ENCODE peak calls at places on chromosomes 4 and X, in ten cellular contexts. X is H9, C is ovary, L is A673, R is cardiac muscle cell, E is tibial nerve, Z is mucosa of descending colon, V is sigmoid colon, Q is upper lobe of left lung, P is neural progenitor cell. Y is an unnamed sample. For H3K9me3, the result is how much of the 10 kb centered on the place peaks cover.

GRCh38 chr4:78484574-78484973 is 67.0 kb upstream of the ANXA3 start:
- DNase-seq in X (no peak), C (no peak), L (no peak), R (no peak), E (no peak), Z (no peak), V (no peak), Q (no peak), P (no peak), Y (no peak)

GRCh38 chr4:144819591-144819990 is 173.6 kb downstream of the HHIP start:
- DNase-seq in X (no peak), C (no peak), L (no peak), R (no peak), E (no peak), Z (no peak), V (no peak), Q (no peak), P (no peak), Y (no peak)

GRCh38 chr4:85686398-85686797 is 211.4 kb downstream of the ARHGAP24 start:
- DNase-seq in X (no peak), C (no peak), L (peak), R (no peak), E (no peak), Z (no peak), V (no peak), Q (no peak), P (no peak), Y (no peak)

GRCh38 chr4:6362896-6363295 is 93.2 kb downstream of the WFS1 start:
- DNase-seq in X (peak), C (no peak), L (peak), R (peak), E (no peak), Z (peak), V (no peak), Q (no peak), P (peak), Y (no peak)

GRCh38 chrX:72492499-72492898 is 80.1 kb downstream of the HDAC8 start:
- DNase-seq in X (no peak), C (no peak), L (no peak), R (no peak), E (no peak), Z (no peak), V (no peak), Q (no peak), P (no peak), Y (no peak)

GRCh38 chr4:25330905-25331816 is 18.6 kb downstream of the ZCCHC4 start:
- DNase-seq in X (no peak), C (no peak), L (no peak), R (no peak), E (no peak), Z (no peak), V (no peak), Q (no peak), P (no peak), Y (no peak)

GRCh38 chr4:177473991-177474390 is 31.8 kb upstream of the AGA start:
- DNase-seq in X (no peak), C (no peak), L (no peak), R (no peak), E (no peak), Z (no peak), V (no peak), Q (no peak), P (no peak), Y (no peak)

GRCh38 chr4:169311643-169312365 is 41.0 kb upstream of the SH3RF1 start:
- DNase-seq in X (peak), C (peak), L (peak), R (peak), E (no peak), Z (peak), V (no peak), Q (no peak), P (peak), Y (no peak)

GRCh38 chrX:17813277-17813676 is 47.8 kb downstream of the RAI2 start:
- DNase-seq in X (no peak), C (no peak), L (no peak), R (no peak), E (no peak), Z (peak), V (no peak), Q (no peak), P (no peak), Y (no peak)

GRCh38 chr4:25925486-25926201 is 11.6 kb downstream of the SMIM20 start:
- DNase-seq in X (peak), C (no peak), L (peak), R (peak), E (peak), Z (peak), V (no peak), Q (peak), P (peak), Y (no peak)

GRCh38 chrX:154136627-154137161 is 7.3 kb upstream of the OPN1LW start:
- DNase-seq in X (peak), C (peak), L (peak), R (peak), E (peak), Z (peak), V (peak), Q (peak), P (peak), Y (peak)

GRCh38 chr4:98929341-98930267 is 671 bp upstream of the EIF4E start:
- DNase-seq in X (no peak), C (peak), L (no peak), R (no peak), E (no peak), Z (peak), V (peak), Q (peak), P (no peak), Y (peak)

GRCh38 chrX:109840585-109840984 is 107.5 kb upstream of the ACSL4 start:
- DNase-seq in X (no peak), C (peak), L (peak), R (no peak), E (no peak), Z (peak), V (peak), Q (peak), P (no peak), Y (no peak)

GRCh38 chrX:151009582-151009981 is 26.4 kb downstream of the HMGB3 start:
- DNase-seq in X (no peak), C (no peak), L (no peak), R (no peak), E (no peak), Z (peak), V (no peak), Q (no peak), P (no peak), Y (no peak)

GRCh38 chr4:142435599-142436235 is 410.4 kb downstream of the INPP4B start:
- DNase-seq in X (peak), C (no peak), L (no peak), R (peak), E (no peak), Z (peak), V (no peak), Q (no peak), P (peak), Y (no peak)

GRCh38 chr4:123869517-123870282 is 473.1 kb downstream of the SPRY1 start:
- DNase-seq in X (no peak), C (peak), L (no peak), R (no peak), E (no peak), Z (no peak), V (peak), Q (no peak), P (no peak), Y (no peak)

GRCh38 chr4:107379054-107379869 is 340.8 kb downstream of the PAPSS1 start:
- DNase-seq in X (no peak), C (no peak), L (peak), R (peak), E (no peak), Z (no peak), V (no peak), Q (no peak), P (no peak), Y (no peak)

GRCh38 chrX:145002776-145003175 is 244.5 kb upstream of the SPANXN1 start:
- DNase-seq in X (no peak), C (no peak), L (no peak), R (no peak), E (no peak), Z (no peak), V (no peak), Q (no peak), P (no peak), Y (no peak)

GRCh38 chr4:6892190-6892908 is 17.3 kb upstream of the TBC1D14 start:
- DNase-seq in X (peak), C (no peak), L (no peak), R (peak), E (peak), Z (peak), V (peak), Q (peak), P (peak), Y (no peak)

GRCh38 chr4:185587444-185588161 is 52.3 kb upstream of the PDLIM3 start:
- DNase-seq in X (peak), C (no peak), L (no peak), R (peak), E (no peak), Z (peak), V (no peak), Q (no peak), P (peak), Y (peak)

GRCh38 chr4:16544251-16544721 is 318.0 kb upstream of the TAPT1 start:
- DNase-seq in X (no peak), C (peak), L (no peak), R (no peak), E (no peak), Z (peak), V (peak), Q (peak), P (no peak), Y (no peak)

GRCh38 chr4:112038861-112039260 is 106.4 kb upstream of the FAM241A start:
- DNase-seq in X (no peak), C (no peak), L (no peak), R (no peak), E (no peak), Z (no peak), V (no peak), Q (no peak), P (no peak), Y (no peak)

GRCh38 chr4:174222266-174222872 is 61.1 kb downstream of the FBXO8 start:
- DNase-seq in X (no peak), C (no peak), L (peak), R (peak), E (no peak), Z (no peak), V (no peak), Q (no peak), P (peak), Y (no peak)

GRCh38 chrX:49111846-49112245 is 11.7 kb downstream of the GPKOW start:
- DNase-seq in X (no peak), C (no peak), L (no peak), R (no peak), E (no peak), Z (no peak), V (no peak), Q (no peak), P (no peak), Y (no peak)

GRCh38 chrX:94758130-94758529 is 1084.1 kb downstream of the FAM133A start:
- DNase-seq in X (no peak), C (no peak), L (no peak), R (peak), E (no peak), Z (no peak), V (no peak), Q (peak), P (no peak), Y (no peak)

GRCh38 chr4:177718514-177718913 is 276.3 kb upstream of the AGA start:
- DNase-seq in X (no peak), C (no peak), L (no peak), R (no peak), E (no peak), Z (no peak), V (no peak), Q (no peak), P (no peak), Y (no peak)

GRCh38 chrX:24838624-24839023 is 144.9 kb downstream of the POLA1 start:
- DNase-seq in X (no peak), C (no peak), L (peak), R (peak), E (no peak), Z (peak), V (no peak), Q (no peak), P (peak), Y (no peak)

GRCh38 chr4:150006197-150006596 is 72.0 kb upstream of the DCLK2 start:
- DNase-seq in X (no peak), C (no peak), L (peak), R (no peak), E (no peak), Z (no peak), V (no peak), Q (no peak), P (no peak), Y (no peak)

DNA sequence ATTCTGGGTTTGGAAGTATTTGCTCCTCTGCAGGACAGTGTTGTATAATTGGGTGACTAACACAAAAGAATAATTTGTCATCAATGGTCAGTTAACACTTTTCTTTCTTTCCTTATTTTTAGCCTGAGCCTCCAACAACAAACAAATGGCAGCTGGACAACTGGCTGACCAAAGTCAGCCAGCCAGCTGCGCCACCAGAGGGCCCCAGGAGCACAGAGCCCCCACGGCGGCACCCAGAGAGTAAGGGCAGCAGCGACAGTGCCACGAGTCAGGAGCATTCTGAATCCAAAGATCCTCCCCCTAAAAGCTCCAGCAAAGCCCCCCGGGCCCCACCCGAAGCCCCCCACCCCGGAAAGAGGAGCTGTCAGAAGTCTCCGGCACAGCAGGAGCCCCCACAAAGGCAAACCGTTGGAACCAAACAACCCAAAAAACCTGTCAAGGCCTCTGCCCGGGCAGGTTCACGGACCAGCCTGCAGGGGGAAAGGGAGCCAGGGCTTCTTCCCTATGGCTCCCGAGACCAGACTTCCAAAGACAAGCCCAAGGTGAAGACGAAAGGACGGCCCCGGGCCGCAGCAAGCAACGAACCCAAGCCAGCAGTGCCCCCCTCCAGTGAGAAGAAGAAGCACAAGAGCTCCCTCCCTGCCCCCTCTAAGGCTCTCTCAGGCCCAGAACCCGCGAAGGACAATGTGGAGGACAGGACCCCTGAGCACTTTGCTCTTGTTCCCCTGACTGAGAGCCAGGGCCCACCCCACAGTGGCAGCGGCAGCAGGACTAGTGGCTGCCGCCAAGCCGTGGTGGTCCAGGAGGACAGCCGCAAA is 106.0 kb downstream of the KLHL8 start:
- DNase-seq in X (peak), C (no peak), L (no peak), R (no peak), E (no peak), Z (no peak), V (no peak), Q (no peak), P (peak), Y (no peak)
- TF ChIP-seq CTCF in X (peak), C (no peak), L (no peak), R (peak), E (no peak), Z (no peak), V (no peak), Q (no peak), P (peak), Y (no peak)

DNA sequence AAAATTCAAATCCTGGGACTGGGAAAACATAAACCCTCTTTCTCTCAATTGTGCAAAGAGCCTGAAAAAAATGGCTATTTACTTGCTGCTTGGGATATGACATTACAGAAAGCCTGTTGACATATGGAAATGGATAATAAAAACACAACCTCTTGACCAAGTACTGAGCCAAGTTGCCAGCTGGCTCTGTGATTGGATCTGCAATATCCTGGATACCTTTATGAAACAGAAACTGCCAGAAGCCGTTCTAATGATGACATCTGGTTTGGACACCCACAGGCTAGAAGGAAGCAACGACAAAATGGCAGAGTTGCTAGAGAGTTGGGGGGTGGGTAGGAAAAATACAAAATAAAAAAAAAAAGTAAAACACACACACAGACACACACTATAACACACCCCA is 481.4 kb downstream of the FAT4 start:
- DNase-seq in X (no peak), C (no peak), L (no peak), R (no peak), E (no peak), Z (no peak), V (no peak), Q (no peak), P (no peak), Y (no peak)
- H3K9me3 ChIP-seq in X (under half), C (under half), L (under half), R (under half), E (under half), Z (under half), V (under half), Q (under half), P (under half), Y (under half)

GRCh38 chr4:163758032-163758431 is 263.5 kb downstream of the TMA16 start:
- DNase-seq in X (no peak), C (no peak), L (peak), R (no peak), E (no peak), Z (no peak), V (no peak), Q (no peak), P (no peak), Y (no peak)

GRCh38 chr4:163755013-163755412 is 260.5 kb downstream of the TMA16 start:
- DNase-seq in X (no peak), C (no peak), L (peak), R (no peak), E (no peak), Z (no peak), V (no peak), Q (no peak), P (peak), Y (no peak)
- TF ChIP-seq CTCF in X (peak), C (no peak), L (peak), R (no peak), E (no peak), Z (no peak), V (no peak), Q (peak), P (peak), Y (peak)

GRCh38 chr4:74344031-74344430 is 20.9 kb upstream of the EREG start:
- DNase-seq in X (no peak), C (no peak), L (no peak), R (no peak), E (no peak), Z (no peak), V (no peak), Q (no peak), P (no peak), Y (no peak)
- H3K9me3 ChIP-seq in X (under half), C (under half), L (under half), R (under half), E (under half), Z (under half), V (under half), Q (under half), P (under half), Y (under half)

DNA sequence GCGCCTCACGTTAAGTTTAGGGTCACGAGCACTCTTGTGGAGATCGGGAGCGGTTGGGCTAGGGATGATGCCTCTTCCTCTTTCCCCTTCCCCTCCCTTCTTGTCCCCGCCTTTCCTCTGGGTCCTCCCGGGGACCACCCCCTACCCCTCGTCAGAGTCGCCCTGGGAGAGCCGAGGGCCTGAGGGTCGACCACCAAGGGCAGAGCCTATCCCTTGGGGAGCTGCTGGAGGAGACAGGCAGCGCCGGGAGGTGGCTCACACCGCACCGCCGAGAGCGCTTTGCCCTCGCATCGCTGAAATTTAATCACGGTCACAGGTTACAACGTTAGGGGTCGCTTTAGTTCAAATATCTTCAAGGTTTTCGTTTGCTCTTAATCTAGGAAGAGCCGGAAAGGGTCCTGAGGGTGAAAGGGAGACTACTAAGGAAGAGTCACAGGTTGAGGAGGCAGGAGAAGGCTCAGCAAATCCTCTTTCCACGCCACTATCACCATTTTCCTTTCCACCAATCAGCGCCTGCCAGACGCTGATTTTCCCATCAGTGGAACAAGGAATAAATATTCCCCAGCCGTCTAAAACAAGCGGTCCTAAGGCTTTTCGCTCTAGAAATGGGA is 529 bp upstream of the SNCA start:
- DNase-seq in X (peak), C (peak), L (peak), R (peak), E (no peak), Z (peak), V (no peak), Q (no peak), P (peak), Y (no peak)
- TF ChIP-seq CTCF in X (peak), C (no peak), L (no peak), R (peak), E (no peak), Z (no peak), V (no peak), Q (no peak), P (peak), Y (no peak)

GRCh38 chrX:140815868-140816267 is 106.3 kb downstream of the LINC00632 start:
- DNase-seq in X (no peak), C (no peak), L (peak), R (no peak), E (no peak), Z (no peak), V (no peak), Q (no peak), P (no peak), Y (no peak)
- H3K9me3 ChIP-seq in X (under half), C (under half), L (under half), R (under half), E (under half), Z (under half), V (under half), Q (under half), P (under half), Y (under half)

GRCh38 chrX:9566150-9566621 is 101.3 kb downstream of the TBL1X start:
- DNase-seq in X (no peak), C (peak), L (peak), R (no peak), E (peak), Z (peak), V (peak), Q (peak), P (no peak), Y (no peak)
- TF ChIP-seq CTCF in X (no peak), C (no peak), L (no peak), R (no peak), E (no peak), Z (no peak), V (no peak), Q (no peak), P (no peak), Y (no peak)

GRCh38 chrX:68794486-68794885 is 34.3 kb upstream of the EFNB1 start:
- DNase-seq in X (no peak), C (no peak), L (no peak), R (no peak), E (no peak), Z (no peak), V (no peak), Q (no peak), P (no peak), Y (no peak)
- H3K9me3 ChIP-seq in X (half or more), C (under half), L (under half), R (under half), E (under half), Z (under half), V (under half), Q (under half), P (under half), Y (under half)

GRCh38 chr4:22356996-22357596 is 158.8 kb downstream of the ADGRA3 start:
- DNase-seq in X (no peak), C (no peak), L (peak), R (peak), E (no peak), Z (no peak), V (no peak), Q (no peak), P (no peak), Y (no peak)
- TF ChIP-seq CTCF in X (peak), C (no peak), L (peak), R (peak), E (no peak), Z (no peak), V (no peak), Q (no peak), P (peak), Y (no peak)